ENCODE peak calls at places on chromosomes 5 and 9, in four cellular contexts. V is NCI-H2227 treated with DMSO at 0.1 percent for 48 hours, A is left lobe of liver, F is kidney. J is an unnamed sample.

GRCh38 chr9:105656131-105656921 is 5.9 kb upstream of the TAL2 start:
- DNase-seq in V (peak), F (peak), A (no peak), J (peak)

GRCh38 chr5:143051244-143052058 is 281.3 kb downstream of the ARHGAP26 start:
- DNase-seq in A (no peak), V (peak), F (no peak), J (no peak)

GRCh38 chr5:5350101-5350500 is 72.4 kb upstream of the ICE1 start:
- DNase-seq in A (no peak), F (no peak), V (no peak), J (no peak)

GRCh38 chr9:92671323-92671722 is 1.4 kb upstream of the IPPK start:
- DNase-seq in F (peak), A (peak), V (no peak), J (peak)

GRCh38 chr5:170132642-170133448 is 27.1 kb downstream of the FOXI1 start:
- DNase-seq in F (no peak), A (no peak), V (no peak), J (no peak)

GRCh38 chr9:7844283-7844682 is 44.7 kb upstream of the DMAC1 start:
- DNase-seq in F (no peak), A (no peak), V (no peak), J (no peak)

GRCh38 chr9:17005085-17005484 is 129.8 kb upstream of the CNTLN start:
- DNase-seq in V (peak), F (peak), A (no peak), J (no peak)

GRCh38 chr5:119537704-119538103 is 85.4 kb downstream of the HSD17B4 start:
- DNase-seq in V (no peak), A (no peak), F (no peak), J (no peak)

GRCh38 chr5:3265131-3265885 is 330.3 kb upstream of the IRX1 start:
- DNase-seq in A (no peak), F (no peak), V (no peak), J (no peak)

GRCh38 chr9:95440447-95440846 is 76.3 kb downstream of the PTCH1 start:
- DNase-seq in F (no peak), A (no peak), V (no peak), J (no peak)

GRCh38 chr5:149559712-149560111 is 8.5 kb upstream of the CSNK1A1 start:
- DNase-seq in V (no peak), A (no peak), F (no peak), J (no peak)

GRCh38 chr5:172278356-172278755 is 5.2 kb downstream of the UBTD2 start:
- DNase-seq in A (no peak), F (no peak), V (no peak), J (no peak)

GRCh38 chr9:112546149-112547012 is 59.8 kb downstream of the KIAA1958 start:
- DNase-seq in V (no peak), A (no peak), F (no peak), J (no peak)

GRCh38 chr5:74648835-74649286 is 8.3 kb upstream of the ENC1 start:
- DNase-seq in F (no peak), V (peak), A (no peak), J (no peak)

J was measured in posterior cingulate gyrus.